ENCODE peak calls at places on chromosomes 12 and 14, in four cellular contexts. P is HFFc6, K is T-cell, Q is EL. U is an unnamed sample.

GRCh38 chr14:98925362-98926040 is 346.5 kb downstream of the BCL11B start:
- DNase-seq in Q (no peak), P (no peak), K (no peak), U (no peak)

GRCh38 chr12:132284071-132284492 is 45.3 kb downstream of the GALNT9 start:
- DNase-seq in Q (no peak), K (no peak), P (peak), U (no peak)

GRCh38 chr12:83102499-83102898 is 415.8 kb downstream of the TMTC2 start:
- DNase-seq in P (no peak), K (no peak), Q (peak), U (no peak)

GRCh38 chr12:92784795-92785562 is 82.2 kb downstream of the PLEKHG7 start:
- DNase-seq in K (peak), Q (peak), P (peak), U (no peak)

GRCh38 chr12:3061129-3061857 is 15.9 kb upstream of the TSPAN9 start:
- DNase-seq in P (peak), Q (peak), K (no peak), U (no peak)

GRCh38 chr12:106010746-106011145 is 128.0 kb downstream of the NUAK1 start:
- DNase-seq in P (no peak), K (no peak), Q (no peak), U (no peak)

GRCh38 chr12:121894633-121895032 is 6.0 kb downstream of the PSMD9 start:
- DNase-seq in K (no peak), Q (peak), P (peak), U (no peak)

GRCh38 chr12:65668981-65669695 is 155.1 kb upstream of the HMGA2 start:
- DNase-seq in Q (peak), K (no peak), P (peak), U (no peak)

GRCh38 chr12:122944588-122944987 is 21.7 kb downstream of the ABCB9 start:
- DNase-seq in Q (peak), K (no peak), P (peak), U (no peak)

GRCh38 chr14:73339206-73339605 is 101.9 kb downstream of the PAPLN start:
- DNase-seq in Q (no peak), P (no peak), K (no peak), U (no peak)

GRCh38 chr14:96077983-96078686 is 39.0 kb downstream of the C14orf132 start:
- DNase-seq in K (no peak), Q (no peak), P (no peak), U (no peak)

GRCh38 chr12:78060186-78060585 is 229.5 kb downstream of the NAV3 start:
- DNase-seq in K (no peak), P (peak), Q (peak), U (no peak)

GRCh38 chr14:76309572-76310551 is 66.1 kb upstream of the ESRRB start:
- DNase-seq in P (no peak), Q (no peak), K (no peak), U (no peak)

GRCh38 chr14:30298266-30298795 is 260.6 kb upstream of the G2E3 start:
- DNase-seq in K (no peak), P (no peak), Q (no peak), U (no peak)

GRCh38 chr14:54704768-54705167 is 137.8 kb downstream of the SAMD4A start:
- DNase-seq in P (no peak), Q (no peak), K (no peak), U (no peak)

GRCh38 chr14:26377150-26377549 is 220.7 kb downstream of the NOVA1 start:
- DNase-seq in Q (no peak), K (no peak), P (no peak), U (no peak)

GRCh38 chr14:49692895-49693737 is at the start of gene KLHDC1:
- DNase-seq in P (peak), K (peak), Q (peak), U (peak)

GRCh38 chr12:1319215-1319614 is 275.2 kb downstream of the FBXL14 start:
- DNase-seq in P (no peak), K (no peak), Q (peak), U (no peak)

GRCh38 chr12:66380769-66381168 is 78.5 kb downstream of the HELB start:
- DNase-seq in K (no peak), P (no peak), Q (no peak), U (no peak)

GRCh38 chr14:61476737-61477410 is 155.5 kb downstream of the PRKCH start:
- DNase-seq in P (peak), Q (peak), K (peak), U (peak)

GRCh38 chr12:24596768-24597388 is 352.0 kb downstream of the BCAT1 start:
- DNase-seq in P (peak), Q (peak), K (no peak), U (no peak)

GRCh38 chr12:65962921-65963883 is 138.9 kb downstream of the HMGA2 start:
- DNase-seq in P (no peak), K (no peak), Q (no peak), U (no peak)

GRCh38 chr12:121812921-121813896 is 9.4 kb downstream of the SETD1B start:
- DNase-seq in K (no peak), Q (no peak), P (no peak), U (no peak)

GRCh38 chr12:124543052-124543590 is 24.3 kb downstream of the NCOR2 start:
- DNase-seq in K (peak), Q (no peak), P (no peak), U (no peak)

GRCh38 chr12:65695077-65695865 is 129.0 kb upstream of the HMGA2 start:
- DNase-seq in K (no peak), Q (peak), P (peak), U (no peak)

GRCh38 chr12:70267550-70267949 is 24.3 kb downstream of the CNOT2 start:
- DNase-seq in Q (peak), K (no peak), P (peak), U (no peak)

GRCh38 chr12:124422570-124423523 is 128.0 kb downstream of the RFLNA start:
- DNase-seq in Q (peak), P (peak), K (no peak), U (no peak)

GRCh38 chr12:26697217-26697616 is 135.8 kb downstream of the ITPR2 start:
- DNase-seq in K (no peak), Q (no peak), P (no peak), U (no peak)

GRCh38 chr14:103686831-103687485 is 28.3 kb downstream of the XRCC3 start:
- DNase-seq in Q (peak), K (no peak), P (no peak), U (no peak)